ENCODE peak calls at places on chromosomes 1 and 21, in four cellular contexts. Z is fibroblast of lung, N is transverse colon, A is tibial nerve. T is an unnamed sample.
A peak's percentile ranks its signal among the peaks of the same experiment; 100 is the strongest.

GRCh38 chr1:217090073-217090911 is 367.1 kb upstream of the ESRRG start:
- DNase-seq in A (no peak), N (no peak), Z (no peak), T (no peak)

GRCh38 chr1:36948147-36948546 is 86.2 kb downstream of the GRIK3 start:
- DNase-seq in Z (no peak), A (no peak), N (no peak), T (no peak)

GRCh38 chr21:44392185-44392584 is 38.8 kb downstream of the TRPM2 start:
- DNase-seq in Z (no peak), A (no peak), N (no peak), T (no peak)

GRCh38 chr1:241482761-241483250 is 36.7 kb downstream of the FH start:
- DNase-seq in A (no peak), Z (peak; percentile 72), N (no peak), T (peak; percentile 41)

GRCh38 chr1:205582471-205583291 is 49.1 kb downstream of the ELK4 start:
- DNase-seq in A (no peak), Z (no peak), N (peak; percentile 71), T (no peak)

GRCh38 chr1:172897738-172898137 is 153.0 kb downstream of the TNFSF18 start:
- DNase-seq in Z (peak; percentile 82), A (no peak), N (no peak), T (peak; percentile 79)

GRCh38 chr21:26710155-26710554 is 135.1 kb downstream of the ADAMTS1 start:
- DNase-seq in N (no peak), Z (no peak), A (no peak), T (no peak)

GRCh38 chr1:104648269-104648691 is 898.6 kb downstream of the AMY1C start:
- DNase-seq in Z (no peak), A (no peak), N (no peak), T (peak; percentile 5)

GRCh38 chr1:159879977-159880376 is 17.5 kb upstream of the VSIG8 start:
- DNase-seq in Z (peak; percentile 76), N (no peak), A (no peak), T (peak; percentile 66)

GRCh38 chr1:44390277-44390676 is 14.8 kb upstream of the RNF220 start:
- DNase-seq in Z (peak; percentile 94), N (no peak), A (no peak), T (peak; percentile 92)

GRCh38 chr1:76269175-76269574 is 194.6 kb downstream of the ST6GALNAC3 start:
- DNase-seq in A (no peak), N (no peak), Z (peak; percentile 88), T (peak; percentile 60)

DNA sequence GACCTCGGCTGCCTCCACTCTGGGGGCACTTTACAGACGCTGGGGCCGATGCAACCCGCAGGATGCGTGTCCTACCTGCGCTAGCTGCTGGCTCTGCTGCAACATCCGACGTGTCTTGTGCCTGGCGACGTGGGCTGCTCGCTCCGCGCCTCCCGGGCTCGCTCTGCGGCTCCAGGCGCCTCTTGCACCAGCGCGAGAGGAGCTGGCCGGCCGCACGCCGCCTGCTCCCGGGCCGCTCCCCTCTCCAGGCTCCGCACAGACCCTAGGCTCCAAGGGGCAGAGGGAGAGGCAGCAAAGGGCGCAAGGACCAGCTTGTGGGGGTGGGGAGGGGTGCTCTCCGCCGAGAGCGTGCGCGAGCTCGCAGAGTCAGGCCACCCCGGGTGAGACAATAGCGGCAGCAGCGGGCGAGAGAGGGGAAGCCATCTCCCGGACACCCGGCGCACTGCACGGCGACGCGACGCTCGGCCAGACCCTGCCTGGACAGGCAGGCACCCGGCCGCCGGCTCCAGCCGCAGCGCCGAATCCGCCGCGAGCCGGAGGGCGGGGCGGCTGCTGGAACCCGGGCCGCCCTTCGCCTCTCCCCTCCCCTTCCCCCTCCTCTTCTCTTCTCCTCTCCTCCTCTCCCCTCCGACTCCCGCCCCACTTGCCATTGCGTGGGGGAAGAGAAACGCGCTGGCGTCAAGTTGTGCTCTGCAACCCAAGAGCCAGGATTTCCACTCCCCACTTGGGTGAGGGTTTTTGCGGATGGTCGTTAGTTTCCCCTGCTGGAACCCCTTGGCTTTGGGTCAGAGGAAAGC is at the start of gene PIK3C2B:
- DNase-seq in N (peak; percentile 85), A (peak; percentile 59), Z (peak; percentile 78), T (peak; percentile 53)
- H3K27ac ChIP-seq in N (peak within 1 kb of the TSS; percentile 97), A (peak within 1 kb of the TSS; percentile 80), Z (peak within 1 kb of the TSS; percentile 38), T (no peak within 1 kb of the TSS)

GRCh38 chr1:183138301-183138700 is 47.8 kb upstream of the LAMC2 start:
- DNase-seq in Z (peak; percentile 24), A (no peak), N (no peak), T (no peak)
- H3K36me3 ChIP-seq in Z (peaks cover 26% of the 10 kb centered on the region), A (peaks cover 8% of the 10 kb centered on the region), N (peaks cover 26% of the 10 kb centered on the region), T (peaks cover 69% of the 10 kb centered on the region)

DNA sequence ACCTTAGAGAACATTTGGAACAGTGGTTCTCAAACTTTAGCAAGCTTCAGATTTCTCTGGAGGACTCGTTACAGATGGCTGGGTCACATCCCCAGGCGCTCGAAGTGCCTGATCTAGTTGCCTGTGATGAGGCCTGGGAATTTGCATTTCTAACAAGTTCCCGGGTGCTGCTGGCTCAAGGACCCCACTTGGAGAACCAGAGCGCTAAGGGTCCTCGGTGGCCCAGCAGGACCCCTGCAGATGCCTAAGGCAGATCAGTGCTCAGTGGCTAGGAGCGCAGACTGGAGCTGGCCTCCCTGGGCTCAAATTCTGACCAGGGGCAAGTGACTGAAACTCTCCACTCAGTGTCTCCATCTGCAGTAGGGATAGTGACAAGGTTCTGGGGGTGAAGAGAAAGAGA is 208.2 kb downstream of the DYRK1A start:
- DNase-seq in A (no peak), Z (no peak), N (no peak), T (no peak)
- TF ChIP-seq CTCF in A (no peak), Z (no peak), N (no peak), T (no peak)

GRCh38 chr1:93750946-93751345 is 69.3 kb upstream of the BCAR3 start:
- DNase-seq in N (no peak), A (no peak), Z (no peak), T (no peak)
- H3K27ac ChIP-seq in N (no peak overlapping the region), A (no peak overlapping the region), Z (no peak overlapping the region), T (no peak overlapping the region)

DNA sequence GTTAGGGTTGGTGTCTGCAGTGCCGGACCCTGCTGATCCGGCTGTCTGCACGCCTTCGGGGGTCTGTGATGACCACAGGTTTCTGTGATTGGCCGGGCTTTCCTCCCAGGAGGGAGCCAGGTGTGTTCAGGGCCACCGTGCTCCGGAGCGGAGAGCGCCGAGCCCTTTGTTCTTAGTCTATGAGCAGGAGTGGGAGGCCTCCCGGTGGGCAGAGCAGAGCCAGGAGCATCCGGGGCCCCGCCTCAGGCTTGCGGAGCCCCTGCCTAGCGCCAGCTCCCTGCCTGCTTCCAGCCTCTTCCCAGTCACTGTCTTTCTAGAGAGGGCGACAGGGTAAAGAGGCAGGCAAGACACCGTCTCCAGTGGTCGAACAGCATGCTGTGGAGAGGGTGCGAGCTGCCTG is 31.8 kb downstream of the KCNAB2 start:
- DNase-seq in N (no peak), A (no peak), Z (no peak), T (no peak)
- H3K36me3 ChIP-seq in N (no peaks in the 10 kb centered on the region), A (no peaks in the 10 kb centered on the region), Z (no peaks in the 10 kb centered on the region), T (no peaks in the 10 kb centered on the region)

T was measured in brain microvascular endothelial cell.